ENCODE peak calls at places on chromosomes 6 and 20, in nine cellular contexts. One of them, this sample, is unnamed.

GRCh38 chr6:68638225-68638900 is 3.3 kb downstream of the ADGRB3 start:
- DNase-seq in colonic mucosa: no peak
- DNase-seq in fibroblast of mammary gland: peak
- DNase-seq in psoas muscle: peak
- DNase-seq in heart left ventricle: peak
- DNase-seq in foreskin fibroblast: peak
- DNase-seq in GM23338: peak
- DNase-seq in body of pancreas: peak
- DNase-seq in neural progenitor cell: peak
- DNase-seq in this sample: peak

GRCh38 chr20:15297059-15297875 is 959.9 kb upstream of the FLRT3 start:
- DNase-seq in heart left ventricle: no peak
- DNase-seq in psoas muscle: no peak
- DNase-seq in GM23338: no peak
- DNase-seq in body of pancreas: peak
- DNase-seq in fibroblast of mammary gland: no peak
- DNase-seq in neural progenitor cell: no peak
- DNase-seq in foreskin fibroblast: no peak
- DNase-seq in colonic mucosa: no peak
- DNase-seq in this sample: no peak

GRCh38 chr20:41534842-41535241 is 83.3 kb downstream of the CHD6 start:
- DNase-seq in heart left ventricle: no peak
- DNase-seq in fibroblast of mammary gland: no peak
- DNase-seq in GM23338: no peak
- DNase-seq in body of pancreas: no peak
- DNase-seq in neural progenitor cell: no peak
- DNase-seq in foreskin fibroblast: peak
- DNase-seq in psoas muscle: no peak
- DNase-seq in colonic mucosa: no peak
- DNase-seq in this sample: peak

GRCh38 chr6:140043357-140043756 is 668.9 kb upstream of the CITED2 start:
- DNase-seq in foreskin fibroblast: peak
- DNase-seq in neural progenitor cell: no peak
- DNase-seq in heart left ventricle: no peak
- DNase-seq in GM23338: no peak
- DNase-seq in body of pancreas: no peak
- DNase-seq in psoas muscle: no peak
- DNase-seq in colonic mucosa: no peak
- DNase-seq in fibroblast of mammary gland: peak
- DNase-seq in this sample: peak

GRCh38 chr6:3782876-3783832 is 31.6 kb upstream of the PXDC1 start:
- DNase-seq in body of pancreas: no peak
- DNase-seq in colonic mucosa: no peak
- DNase-seq in foreskin fibroblast: peak
- DNase-seq in psoas muscle: peak
- DNase-seq in heart left ventricle: no peak
- DNase-seq in fibroblast of mammary gland: peak
- DNase-seq in neural progenitor cell: no peak
- DNase-seq in GM23338: no peak
- DNase-seq in this sample: no peak

GRCh38 chr6:79810878-79811277 is 136.5 kb downstream of the ELOVL4 start:
- DNase-seq in psoas muscle: no peak
- DNase-seq in foreskin fibroblast: no peak
- DNase-seq in colonic mucosa: no peak
- DNase-seq in heart left ventricle: no peak
- DNase-seq in fibroblast of mammary gland: no peak
- DNase-seq in body of pancreas: no peak
- DNase-seq in neural progenitor cell: peak
- DNase-seq in GM23338: no peak
- DNase-seq in this sample: no peak

GRCh38 chr6:64811145-64811544 is 895.9 kb downstream of the EYS start:
- DNase-seq in psoas muscle: no peak
- DNase-seq in body of pancreas: no peak
- DNase-seq in foreskin fibroblast: no peak
- DNase-seq in GM23338: no peak
- DNase-seq in fibroblast of mammary gland: no peak
- DNase-seq in heart left ventricle: no peak
- DNase-seq in neural progenitor cell: no peak
- DNase-seq in colonic mucosa: no peak
- DNase-seq in this sample: peak

GRCh38 chr6:165920896-165921671 is 246.6 kb downstream of the TBXT start:
- DNase-seq in neural progenitor cell: no peak
- DNase-seq in GM23338: no peak
- DNase-seq in body of pancreas: no peak
- DNase-seq in fibroblast of mammary gland: peak
- DNase-seq in foreskin fibroblast: no peak
- DNase-seq in psoas muscle: no peak
- DNase-seq in heart left ventricle: no peak
- DNase-seq in colonic mucosa: no peak
- DNase-seq in this sample: peak

GRCh38 chr6:143598466-143599080 is 79.2 kb upstream of the PHACTR2 start:
- DNase-seq in heart left ventricle: peak
- DNase-seq in neural progenitor cell: no peak
- DNase-seq in psoas muscle: no peak
- DNase-seq in colonic mucosa: no peak
- DNase-seq in GM23338: no peak
- DNase-seq in body of pancreas: peak
- DNase-seq in foreskin fibroblast: no peak
- DNase-seq in fibroblast of mammary gland: no peak
- DNase-seq in this sample: no peak

DNA sequence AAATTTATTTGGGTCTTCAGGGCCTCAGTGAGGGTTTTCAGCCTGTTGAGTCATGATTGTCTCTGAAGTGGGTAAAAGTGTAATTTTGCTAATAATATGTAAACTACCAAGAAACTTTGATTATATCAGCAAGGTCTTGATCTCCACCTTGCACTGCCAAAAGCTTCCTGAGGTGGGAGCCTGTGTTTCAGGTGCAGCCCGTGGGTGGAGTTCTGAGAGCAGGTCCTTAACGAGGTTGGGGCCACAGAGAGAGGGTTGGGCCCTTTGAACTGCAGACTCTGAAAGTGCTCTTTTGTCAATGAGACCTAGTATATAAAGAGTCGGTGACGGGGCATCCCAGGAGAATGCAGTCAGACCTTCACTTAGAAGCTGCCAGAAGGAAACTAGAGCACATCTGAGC is 129.7 kb upstream of the MAP3K4 start:
- DNase-seq in fibroblast of mammary gland: no peak
- DNase-seq in neural progenitor cell: no peak
- DNase-seq in body of pancreas: no peak
- DNase-seq in foreskin fibroblast: no peak
- DNase-seq in GM23338: peak
- DNase-seq in psoas muscle: no peak
- DNase-seq in colonic mucosa: no peak
- DNase-seq in heart left ventricle: no peak
- DNase-seq in this sample: no peak
- TF ChIP-seq CTCF in fibroblast of mammary gland: no peak
- TF ChIP-seq CTCF in neural progenitor cell: no peak
- TF ChIP-seq CTCF in body of pancreas: no peak
- TF ChIP-seq CTCF in foreskin fibroblast: no peak
- TF ChIP-seq CTCF in GM23338: peak
- TF ChIP-seq CTCF in psoas muscle: no peak
- TF ChIP-seq CTCF in colonic mucosa: no peak
- TF ChIP-seq CTCF in heart left ventricle: no peak
- TF ChIP-seq CTCF in this sample: no peak

DNA sequence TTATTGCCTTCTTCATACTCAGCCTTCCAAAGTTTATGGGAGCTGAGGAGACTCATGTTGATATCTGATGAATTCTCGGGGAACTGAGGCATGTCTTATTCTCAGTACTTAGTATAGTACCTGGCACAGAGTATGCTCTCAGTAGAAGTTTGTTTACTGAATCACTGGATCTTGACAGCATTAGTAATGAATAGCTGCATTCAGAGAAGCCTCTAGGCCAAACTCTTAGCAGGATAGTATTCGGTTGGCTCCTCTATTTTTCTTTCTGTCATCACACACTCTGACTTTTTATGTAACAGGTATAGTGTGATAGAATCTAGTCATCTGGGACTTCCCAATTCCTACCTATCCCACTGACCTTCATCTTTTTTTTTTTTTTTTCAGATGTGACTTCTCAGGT is 566.4 kb upstream of the MAN1A1 start:
- DNase-seq in heart left ventricle: no peak
- DNase-seq in body of pancreas: no peak
- DNase-seq in foreskin fibroblast: no peak
- DNase-seq in colonic mucosa: no peak
- DNase-seq in GM23338: no peak
- DNase-seq in neural progenitor cell: no peak
- DNase-seq in fibroblast of mammary gland: no peak
- DNase-seq in psoas muscle: no peak
- DNase-seq in this sample: no peak
- H3K4me3 ChIP-seq in heart left ventricle: no peak
- H3K4me3 ChIP-seq in body of pancreas: no peak
- H3K4me3 ChIP-seq in foreskin fibroblast: no peak
- H3K4me3 ChIP-seq in colonic mucosa: no peak
- H3K4me3 ChIP-seq in GM23338: no peak
- H3K4me3 ChIP-seq in neural progenitor cell: no peak
- H3K4me3 ChIP-seq in fibroblast of mammary gland: no peak
- H3K4me3 ChIP-seq in psoas muscle: no peak
- H3K4me3 ChIP-seq in this sample: no peak

GRCh38 chr6:28545955-28546354 is 20.3 kb downstream of the GPX5 start:
- DNase-seq in neural progenitor cell: no peak
- DNase-seq in fibroblast of mammary gland: no peak
- DNase-seq in GM23338: no peak
- DNase-seq in colonic mucosa: no peak
- DNase-seq in foreskin fibroblast: no peak
- DNase-seq in psoas muscle: no peak
- DNase-seq in heart left ventricle: no peak
- DNase-seq in body of pancreas: no peak
- DNase-seq in this sample: no peak

GRCh38 chr6:28544211-28544610 is 18.5 kb downstream of the GPX5 start:
- DNase-seq in body of pancreas: no peak
- DNase-seq in heart left ventricle: no peak
- DNase-seq in colonic mucosa: no peak
- DNase-seq in psoas muscle: no peak
- DNase-seq in GM23338: peak
- DNase-seq in fibroblast of mammary gland: no peak
- DNase-seq in neural progenitor cell: peak
- DNase-seq in foreskin fibroblast: peak
- DNase-seq in this sample: no peak

GRCh38 chr6:28541996-28542395 is 16.3 kb downstream of the GPX5 start:
- DNase-seq in colonic mucosa: no peak
- DNase-seq in body of pancreas: no peak
- DNase-seq in foreskin fibroblast: peak
- DNase-seq in psoas muscle: no peak
- DNase-seq in GM23338: no peak
- DNase-seq in heart left ventricle: no peak
- DNase-seq in fibroblast of mammary gland: no peak
- DNase-seq in neural progenitor cell: no peak
- DNase-seq in this sample: no peak

GRCh38 chr6:28543671-28544131 is 18.0 kb downstream of the GPX5 start:
- DNase-seq in GM23338: peak
- DNase-seq in fibroblast of mammary gland: peak
- DNase-seq in heart left ventricle: no peak
- DNase-seq in foreskin fibroblast: peak
- DNase-seq in body of pancreas: no peak
- DNase-seq in colonic mucosa: no peak
- DNase-seq in neural progenitor cell: peak
- DNase-seq in psoas muscle: no peak
- DNase-seq in this sample: peak

DNA sequence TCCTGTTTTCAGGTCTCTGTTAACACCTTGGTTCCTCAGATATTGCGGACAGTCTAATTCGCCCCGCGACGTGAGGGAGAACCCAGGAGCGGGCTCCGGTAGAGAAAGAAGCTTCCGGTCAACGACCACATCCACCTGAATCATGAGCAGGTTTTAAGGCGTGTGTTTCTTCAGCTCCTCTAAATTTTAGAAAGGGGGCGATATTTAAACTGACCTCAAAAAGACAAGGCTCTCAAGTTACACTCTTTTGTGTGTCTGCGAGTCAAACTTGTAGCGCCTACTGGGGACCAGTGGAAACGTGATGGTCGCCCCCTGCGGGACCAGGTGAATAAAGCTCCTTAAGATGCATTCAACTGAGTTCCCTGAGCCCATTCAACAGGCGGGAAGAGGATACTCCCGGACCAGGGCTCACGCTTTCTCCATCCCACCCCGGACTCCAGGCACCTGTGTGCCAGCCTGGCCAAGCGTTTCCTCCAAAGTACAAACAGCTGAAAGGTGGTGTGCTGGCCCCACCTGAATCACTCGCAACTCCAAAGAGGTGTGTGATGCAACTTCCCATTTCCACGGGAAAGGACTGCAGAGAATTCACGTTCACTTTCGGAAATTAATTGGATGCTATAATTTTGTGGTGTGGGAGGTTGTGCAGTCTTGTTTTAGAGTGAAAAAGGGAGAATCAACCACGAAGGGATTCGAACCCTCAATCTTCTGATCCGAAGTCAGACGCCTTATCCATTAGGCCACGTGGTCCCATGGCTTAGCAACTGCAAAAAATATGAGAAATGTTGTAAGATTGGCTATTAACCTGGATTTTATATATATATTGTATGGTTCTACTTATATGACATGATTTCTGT is 17.0 kb downstream of the GPX5 start:
- DNase-seq in fibroblast of mammary gland: peak
- DNase-seq in neural progenitor cell: peak
- DNase-seq in body of pancreas: peak
- DNase-seq in heart left ventricle: no peak
- DNase-seq in foreskin fibroblast: peak
- DNase-seq in GM23338: peak
- DNase-seq in colonic mucosa: peak
- DNase-seq in psoas muscle: no peak
- DNase-seq in this sample: peak
- TF ChIP-seq CTCF in fibroblast of mammary gland: peak
- TF ChIP-seq CTCF in neural progenitor cell: peak
- TF ChIP-seq CTCF in body of pancreas: peak
- TF ChIP-seq CTCF in heart left ventricle: peak
- TF ChIP-seq CTCF in foreskin fibroblast: peak
- TF ChIP-seq CTCF in GM23338: peak
- TF ChIP-seq CTCF in colonic mucosa: peak
- TF ChIP-seq CTCF in psoas muscle: no peak
- TF ChIP-seq CTCF in this sample: peak

DNA sequence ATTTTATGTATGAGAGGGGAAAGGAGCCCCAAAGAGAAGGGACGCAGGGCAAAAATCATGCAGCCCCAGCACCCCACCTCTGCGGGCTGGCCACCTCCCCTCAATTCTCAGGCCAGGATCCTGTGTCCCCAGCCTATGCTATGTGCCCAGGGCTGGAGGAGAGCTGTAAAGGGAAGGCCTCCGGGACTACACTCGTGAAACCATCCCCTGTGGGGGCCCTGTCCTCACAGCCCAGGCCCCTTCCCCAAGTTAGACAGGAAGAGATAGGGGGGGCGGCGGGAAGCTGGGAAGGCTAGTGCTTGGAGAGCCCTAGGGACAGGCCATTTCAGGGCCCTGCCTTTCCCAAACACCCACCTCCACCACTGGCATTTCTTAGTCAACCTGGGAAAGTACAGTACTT is 1.4 kb upstream of the COL11A2 start:
- DNase-seq in neural progenitor cell: no peak
- DNase-seq in colonic mucosa: no peak
- DNase-seq in foreskin fibroblast: no peak
- DNase-seq in fibroblast of mammary gland: no peak
- DNase-seq in psoas muscle: no peak
- DNase-seq in body of pancreas: no peak
- DNase-seq in GM23338: no peak
- DNase-seq in heart left ventricle: no peak
- DNase-seq in this sample: no peak
- H3K4me3 ChIP-seq in neural progenitor cell: peak
- H3K4me3 ChIP-seq in colonic mucosa: no peak
- H3K4me3 ChIP-seq in foreskin fibroblast: no peak
- H3K4me3 ChIP-seq in fibroblast of mammary gland: no peak
- H3K4me3 ChIP-seq in psoas muscle: peak
- H3K4me3 ChIP-seq in body of pancreas: no peak
- H3K4me3 ChIP-seq in GM23338: peak
- H3K4me3 ChIP-seq in heart left ventricle: peak
- H3K4me3 ChIP-seq in this sample: no peak